ENCODE peak calls at places on chromosome 12, in five cellular contexts. E, O, H, J and G are unnamed samples.

GRCh38 chr12:131075194-131075593 is 121.5 kb downstream of the ADGRD1 start:
- DNase-seq in E (no peak), O (no peak), H (no peak), J (no peak), G (no peak)

GRCh38 chr12:55705802-55706402 is 1.8 kb downstream of the ITGA7 start:
- DNase-seq in E (peak), O (no peak), H (no peak), J (peak), G (no peak)

GRCh38 chr12:43072431-43072830 is 479.6 kb downstream of the ADAMTS20 start:
- DNase-seq in E (no peak), O (no peak), H (no peak), J (no peak), G (no peak)

GRCh38 chr12:27821259-27821973 is 41.4 kb upstream of the MANSC4 start:
- DNase-seq in E (no peak), O (peak), H (peak), J (peak), G (peak)

GRCh38 chr12:1398673-1399072 is 195.7 kb downstream of the FBXL14 start:
- DNase-seq in E (no peak), O (no peak), H (peak), J (no peak), G (no peak)

GRCh38 chr12:50249464-50250229 is 33.7 kb downstream of the LIMA1 start:
- DNase-seq in E (no peak), O (no peak), H (no peak), J (no peak), G (no peak)

GRCh38 chr12:104681012-104681690 is 224.4 kb downstream of the CHST11 start:
- DNase-seq in E (no peak), O (no peak), H (no peak), J (no peak), G (no peak)

GRCh38 chr12:59345406-59345805 is 250.4 kb upstream of the SLC16A7 start:
- DNase-seq in E (no peak), O (no peak), H (no peak), J (no peak), G (no peak)

GRCh38 chr12:77153706-77154105 is 88.3 kb upstream of the E2F7 start:
- DNase-seq in E (no peak), O (no peak), H (no peak), J (no peak), G (no peak)

GRCh38 chr12:953776-954175 is 4.3 kb upstream of the RAD52 start:
- DNase-seq in E (no peak), O (no peak), H (peak), J (no peak), G (no peak)

GRCh38 chr12:104953323-104953722 is 4.8 kb downstream of the SLC41A2 start:
- DNase-seq in E (no peak), O (peak), H (no peak), J (peak), G (no peak)

GRCh38 chr12:71641390-71641789 is 22.3 kb downstream of the ZFC3H1 start:
- DNase-seq in E (no peak), O (no peak), H (no peak), J (no peak), G (no peak)

GRCh38 chr12:45388545-45388944 is 172.7 kb downstream of the ANO6 start:
- DNase-seq in E (no peak), O (no peak), H (peak), J (peak), G (peak)

GRCh38 chr12:1842905-1843640 is 22.7 kb downstream of the LRTM2 start:
- DNase-seq in E (peak), O (no peak), H (peak), J (no peak), G (no peak)

GRCh38 chr12:97464241-97465011 is 1.8 kb downstream of the RMST start:
- DNase-seq in E (no peak), O (no peak), H (no peak), J (no peak), G (no peak)

DNA sequence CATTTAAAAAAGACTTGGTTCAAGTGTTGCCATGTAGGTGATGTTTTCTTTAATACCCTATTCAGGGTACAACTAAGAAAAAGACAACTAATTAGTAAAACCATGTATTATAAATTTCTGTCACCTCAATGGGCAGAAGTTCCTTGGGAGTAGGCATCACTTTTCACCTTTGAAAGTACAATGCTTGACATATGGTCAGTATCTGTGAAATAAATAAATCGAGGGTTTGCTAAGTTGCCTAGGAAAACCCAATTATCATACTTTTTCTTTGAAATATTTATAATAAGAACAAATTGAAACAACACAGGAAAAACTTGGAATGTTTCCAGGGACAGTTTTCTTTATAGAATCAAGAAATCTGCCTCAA is 13.8 kb downstream of the FGD6 start:
- DNase-seq in E (no peak), O (no peak), H (no peak), J (no peak), G (no peak)
- H3K4me3 ChIP-seq in E (no peak), O (no peak), H (no peak), J (no peak), G (no peak)

DNA sequence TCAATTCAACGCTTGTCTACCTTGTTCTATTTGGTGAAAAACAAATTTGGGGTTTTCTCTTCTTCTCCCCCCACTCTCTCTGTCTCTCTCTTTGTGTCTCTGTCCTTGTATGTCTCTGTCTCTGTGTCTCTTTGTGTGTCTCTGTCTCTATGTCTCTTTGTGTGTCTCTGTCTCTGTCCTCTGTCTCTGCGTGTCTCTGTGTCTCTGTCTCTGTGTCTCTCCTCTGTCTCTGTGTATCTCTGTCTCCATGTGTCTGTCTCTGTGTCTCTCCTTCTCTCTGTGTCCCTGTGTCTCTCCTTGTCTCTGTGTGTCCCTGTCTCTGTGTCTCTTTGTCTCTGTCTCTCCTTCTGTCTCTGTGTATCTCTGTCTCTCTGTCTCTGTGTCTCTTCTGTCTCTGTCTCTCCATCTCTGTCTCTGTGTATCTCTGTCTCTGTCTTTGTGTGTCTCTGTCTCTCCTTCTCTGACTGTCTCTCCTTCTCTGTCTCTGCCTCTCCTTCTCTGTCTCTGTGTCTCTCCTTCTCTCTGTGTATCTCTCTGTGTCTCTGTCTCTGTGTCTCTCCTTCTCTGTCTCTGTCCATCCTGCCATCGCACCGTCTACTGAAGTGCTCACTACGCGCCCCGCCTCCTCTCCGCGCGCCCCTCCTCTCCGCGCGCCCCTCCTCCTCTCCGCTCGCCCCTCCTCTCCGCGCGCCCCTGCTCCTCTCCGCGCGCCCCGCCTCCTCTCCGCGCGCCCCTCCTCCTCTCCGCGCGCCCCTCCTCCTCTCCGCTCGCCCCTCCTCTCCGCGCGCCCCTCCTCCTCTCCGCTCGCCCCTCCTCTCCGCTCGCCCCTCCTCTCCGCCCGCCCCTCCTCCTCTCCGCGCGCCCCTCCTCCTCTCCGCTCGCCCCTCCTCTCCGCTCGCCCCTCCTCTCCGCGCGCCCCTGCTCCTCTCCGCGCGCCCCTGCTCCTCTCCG is 12.8 kb downstream of the LRCOL1 start:
- DNase-seq in E (no peak), O (no peak), H (no peak), J (no peak), G (peak)
- H3K4me3 ChIP-seq in E (no peak), O (peak), H (no peak), J (no peak), G (no peak)

DNA sequence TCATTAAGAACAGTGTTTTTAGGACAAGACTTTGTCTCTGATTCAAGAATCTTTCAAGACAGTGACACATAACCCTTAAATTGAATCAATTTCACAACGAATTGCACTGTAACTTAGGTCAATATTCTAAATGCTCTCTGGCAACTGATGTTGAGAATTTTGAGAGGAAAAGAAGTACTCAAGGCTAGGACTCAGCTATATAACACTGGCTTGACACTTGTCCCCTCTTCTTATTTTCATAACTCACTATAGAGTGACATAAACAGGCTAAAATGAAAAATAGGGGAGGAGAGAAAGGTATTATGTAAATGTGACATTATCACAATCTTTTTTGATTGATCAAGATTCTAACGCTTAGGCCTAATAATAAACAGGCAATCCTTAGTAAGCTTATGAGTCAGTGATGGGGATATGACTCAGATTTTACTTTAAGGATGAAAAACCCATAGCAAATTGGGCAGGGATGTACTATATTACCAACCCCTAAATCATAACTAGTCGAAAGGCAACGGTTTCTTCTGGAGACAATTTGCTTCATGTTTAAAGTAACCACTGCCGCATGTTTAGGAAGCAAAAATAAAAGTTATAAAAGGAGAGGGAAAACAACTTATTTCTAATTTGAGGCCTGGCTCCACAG is 10.9 kb downstream of the BTG1 start:
- DNase-seq in E (no peak), O (no peak), H (peak), J (no peak), G (no peak)
- H3K4me3 ChIP-seq in E (no peak), O (peak), H (no peak), J (no peak), G (no peak)

DNA sequence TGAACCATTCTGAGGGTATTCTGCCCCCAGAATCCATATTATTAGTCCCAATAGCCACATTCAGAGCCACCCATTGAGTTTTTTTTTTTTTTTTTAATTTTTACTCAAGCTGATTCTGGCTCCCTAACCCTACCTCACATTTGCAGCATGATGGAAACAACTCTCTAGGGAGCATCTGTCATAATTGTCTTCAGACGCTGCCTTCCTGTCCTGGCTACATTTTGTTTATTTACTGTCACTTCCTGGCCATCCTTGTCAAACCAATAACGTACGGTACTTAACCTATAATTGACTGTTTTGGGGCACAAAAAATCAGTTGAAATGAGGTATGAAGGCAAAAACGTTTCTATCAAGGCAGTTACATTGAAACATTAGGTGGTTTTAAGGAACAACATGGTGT is 2.1 kb downstream of the GLIPR1 start:
- DNase-seq in E (no peak), O (no peak), H (peak), J (no peak), G (no peak)
- H3K4me3 ChIP-seq in E (peak), O (peak), H (peak), J (no peak), G (peak)

GRCh38 chr12:101599311-101599710 is 4.5 kb downstream of the MYBPC1 start:
- DNase-seq in E (no peak), O (no peak), H (no peak), J (no peak), G (no peak)
- H3K4me3 ChIP-seq in E (no peak), O (no peak), H (no peak), J (no peak), G (no peak)

DNA sequence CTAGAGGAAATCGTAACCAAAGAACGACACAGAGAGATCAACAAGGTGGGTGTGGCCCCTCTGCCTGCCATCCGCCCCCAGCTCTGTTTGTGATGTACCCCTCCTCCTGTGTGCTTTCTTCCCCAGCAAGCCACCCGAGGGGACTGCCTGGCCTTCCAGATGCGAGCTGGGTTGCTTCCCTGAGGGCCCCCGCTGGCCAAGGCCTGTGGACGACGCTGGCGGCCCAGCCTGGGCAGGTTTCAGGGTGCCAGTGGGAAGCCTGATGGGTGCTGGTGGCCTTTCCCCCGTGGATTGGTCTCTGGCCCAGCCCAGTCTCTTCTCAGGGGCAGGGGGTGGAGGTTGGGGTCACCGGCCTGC is 2.0 kb downstream of the ARL6IP4 start:
- DNase-seq in E (no peak), O (no peak), H (no peak), J (no peak), G (peak)
- H3K4me3 ChIP-seq in E (no peak), O (peak), H (no peak), J (no peak), G (no peak)